ENCODE peak calls at places on chromosomes 11 and 22, in four cellular contexts. One of them, this sample, is unnamed. For H3K36me3, the result is how much of the 10 kb centered on the place peaks cover.

GRCh38 chr11:71129624-71130023 is 122.8 kb downstream of the SHANK2 start:
- DNase-seq in sigmoid colon: no peak
- DNase-seq in effector memory CD4-positive, alpha-beta T cell: no peak
- DNase-seq in Panc1: no peak
- DNase-seq in this sample: no peak

GRCh38 chr11:125454047-125454446 is 42.0 kb downstream of the FEZ1 start:
- DNase-seq in sigmoid colon: no peak
- DNase-seq in effector memory CD4-positive, alpha-beta T cell: no peak
- DNase-seq in Panc1: no peak
- DNase-seq in this sample: no peak

GRCh38 chr11:117903505-117904382 is 25.5 kb downstream of the TMPRSS13 start:
- DNase-seq in sigmoid colon: peak
- DNase-seq in effector memory CD4-positive, alpha-beta T cell: no peak
- DNase-seq in Panc1: no peak
- DNase-seq in this sample: no peak

GRCh38 chr11:1119282-1120146 is 38.2 kb upstream of the MUC5AC start:
- DNase-seq in sigmoid colon: peak
- DNase-seq in effector memory CD4-positive, alpha-beta T cell: no peak
- DNase-seq in Panc1: no peak
- DNase-seq in this sample: no peak

GRCh38 chr11:87917111-87917510 is 258.1 kb downstream of the RAB38 start:
- DNase-seq in sigmoid colon: no peak
- DNase-seq in effector memory CD4-positive, alpha-beta T cell: no peak
- DNase-seq in Panc1: no peak
- DNase-seq in this sample: no peak

GRCh38 chr22:19553201-19553600 is 29.0 kb upstream of the CLDN5 start:
- DNase-seq in sigmoid colon: no peak
- DNase-seq in effector memory CD4-positive, alpha-beta T cell: no peak
- DNase-seq in Panc1: no peak
- DNase-seq in this sample: no peak

GRCh38 chr11:112085822-112086421 is 634 bp downstream of the TIMM8B start:
- DNase-seq in sigmoid colon: no peak
- DNase-seq in effector memory CD4-positive, alpha-beta T cell: peak
- DNase-seq in Panc1: peak
- DNase-seq in this sample: no peak

GRCh38 chr22:36422287-36423014 is 34.7 kb upstream of the MYH9 start:
- DNase-seq in sigmoid colon: no peak
- DNase-seq in effector memory CD4-positive, alpha-beta T cell: no peak
- DNase-seq in Panc1: no peak
- DNase-seq in this sample: no peak

GRCh38 chr11:129300099-129300498 is 75.5 kb upstream of the BARX2 start:
- DNase-seq in sigmoid colon: no peak
- DNase-seq in effector memory CD4-positive, alpha-beta T cell: no peak
- DNase-seq in Panc1: no peak
- DNase-seq in this sample: no peak

GRCh38 chr11:102705626-102706025 is at the start of gene MMP27:
- DNase-seq in sigmoid colon: no peak
- DNase-seq in effector memory CD4-positive, alpha-beta T cell: no peak
- DNase-seq in Panc1: no peak
- DNase-seq in this sample: no peak

GRCh38 chr11:111941963-111942362 is 4.8 kb downstream of the DIXDC1 start:
- DNase-seq in sigmoid colon: no peak
- DNase-seq in effector memory CD4-positive, alpha-beta T cell: no peak
- DNase-seq in Panc1: no peak
- DNase-seq in this sample: no peak

GRCh38 chr22:29308791-29309262 is 2.4 kb downstream of the GAS2L1 start:
- DNase-seq in sigmoid colon: peak
- DNase-seq in effector memory CD4-positive, alpha-beta T cell: no peak
- DNase-seq in Panc1: no peak
- DNase-seq in this sample: no peak

GRCh38 chr11:65539401-65540289 is 14.8 kb downstream of the SCYL1 start:
- DNase-seq in sigmoid colon: peak
- DNase-seq in effector memory CD4-positive, alpha-beta T cell: no peak
- DNase-seq in Panc1: no peak
- DNase-seq in this sample: no peak

GRCh38 chr11:39817248-39817647 is 1642.2 kb downstream of the LRRC4C start:
- DNase-seq in sigmoid colon: no peak
- DNase-seq in effector memory CD4-positive, alpha-beta T cell: no peak
- DNase-seq in Panc1: no peak
- DNase-seq in this sample: no peak

GRCh38 chr11:123616505-123617198 is 37.8 kb downstream of the SCN3B start:
- DNase-seq in sigmoid colon: peak
- DNase-seq in effector memory CD4-positive, alpha-beta T cell: no peak
- DNase-seq in Panc1: no peak
- DNase-seq in this sample: no peak

GRCh38 chr11:120808616-120809050 is 215.3 kb upstream of the TBCEL start:
- DNase-seq in sigmoid colon: no peak
- DNase-seq in effector memory CD4-positive, alpha-beta T cell: no peak
- DNase-seq in Panc1: no peak
- DNase-seq in this sample: no peak

GRCh38 chr11:81080476-81080875 is 1639.6 kb upstream of the TENM4 start:
- DNase-seq in sigmoid colon: no peak
- DNase-seq in effector memory CD4-positive, alpha-beta T cell: no peak
- DNase-seq in Panc1: no peak
- DNase-seq in this sample: no peak

GRCh38 chr22:19879651-19879995 is 24.9 kb upstream of the GNB1L start:
- DNase-seq in sigmoid colon: no peak
- DNase-seq in effector memory CD4-positive, alpha-beta T cell: no peak
- DNase-seq in Panc1: no peak
- DNase-seq in this sample: no peak

GRCh38 chr11:17351510-17352176 is at the start of gene NCR3LG1:
- DNase-seq in sigmoid colon: peak
- DNase-seq in effector memory CD4-positive, alpha-beta T cell: peak
- DNase-seq in Panc1: peak
- DNase-seq in this sample: no peak

GRCh38 chr11:15617126-15617525 is 502.4 kb downstream of the INSC start:
- DNase-seq in sigmoid colon: no peak
- DNase-seq in effector memory CD4-positive, alpha-beta T cell: no peak
- DNase-seq in Panc1: no peak
- DNase-seq in this sample: no peak

GRCh38 chr22:31055322-31056159 is 25.6 kb upstream of the SMTN start:
- DNase-seq in sigmoid colon: peak
- DNase-seq in effector memory CD4-positive, alpha-beta T cell: no peak
- DNase-seq in Panc1: peak
- DNase-seq in this sample: no peak

GRCh38 chr11:28169816-28170215 is 61.6 kb downstream of the METTL15 start:
- DNase-seq in sigmoid colon: no peak
- DNase-seq in effector memory CD4-positive, alpha-beta T cell: no peak
- DNase-seq in Panc1: no peak
- DNase-seq in this sample: no peak

GRCh38 chr22:31230155-31230870 is 18.2 kb downstream of the LIMK2 start:
- DNase-seq in sigmoid colon: no peak
- DNase-seq in effector memory CD4-positive, alpha-beta T cell: no peak
- DNase-seq in Panc1: no peak
- DNase-seq in this sample: no peak

GRCh38 chr22:44797181-44797720 is 44.9 kb downstream of the ARHGAP8 start:
- DNase-seq in sigmoid colon: no peak
- DNase-seq in effector memory CD4-positive, alpha-beta T cell: no peak
- DNase-seq in Panc1: no peak
- DNase-seq in this sample: no peak

GRCh38 chr11:120977470-120977869 is 46.4 kb upstream of the TBCEL start:
- DNase-seq in sigmoid colon: no peak
- DNase-seq in effector memory CD4-positive, alpha-beta T cell: no peak
- DNase-seq in Panc1: no peak
- DNase-seq in this sample: no peak

GRCh38 chr11:122634507-122634906 is 21.0 kb upstream of the UBASH3B start:
- DNase-seq in sigmoid colon: peak
- DNase-seq in effector memory CD4-positive, alpha-beta T cell: no peak
- DNase-seq in Panc1: no peak
- DNase-seq in this sample: no peak

GRCh38 chr11:47148903-47149535 is 27.7 kb downstream of the ARFGAP2 start:
- DNase-seq in sigmoid colon: peak
- DNase-seq in effector memory CD4-positive, alpha-beta T cell: no peak
- DNase-seq in Panc1: no peak
- DNase-seq in this sample: no peak

GRCh38 chr11:28257761-28258160 is 149.6 kb downstream of the METTL15 start:
- DNase-seq in sigmoid colon: no peak
- DNase-seq in effector memory CD4-positive, alpha-beta T cell: no peak
- DNase-seq in Panc1: no peak
- DNase-seq in this sample: no peak

GRCh38 chr11:94635072-94635471 is 67.9 kb downstream of the PIWIL4 start:
- DNase-seq in sigmoid colon: no peak
- DNase-seq in effector memory CD4-positive, alpha-beta T cell: no peak
- DNase-seq in Panc1: no peak
- DNase-seq in this sample: no peak

GRCh38 chr11:80495116-80495515 is 1054.3 kb upstream of the TENM4 start:
- DNase-seq in sigmoid colon: no peak
- DNase-seq in effector memory CD4-positive, alpha-beta T cell: no peak
- DNase-seq in Panc1: no peak
- DNase-seq in this sample: no peak

GRCh38 chr11:120333801-120334200 is 2.4 kb upstream of the ARHGEF12 start:
- DNase-seq in sigmoid colon: no peak
- DNase-seq in effector memory CD4-positive, alpha-beta T cell: no peak
- DNase-seq in Panc1: no peak
- DNase-seq in this sample: no peak

GRCh38 chr11:32561835-32562234 is 21.8 kb upstream of the EIF3M start:
- DNase-seq in sigmoid colon: no peak
- DNase-seq in effector memory CD4-positive, alpha-beta T cell: no peak
- DNase-seq in Panc1: no peak
- DNase-seq in this sample: no peak

GRCh38 chr11:9120659-9121350 is 29.4 kb upstream of the SCUBE2 start:
- DNase-seq in sigmoid colon: no peak
- DNase-seq in effector memory CD4-positive, alpha-beta T cell: no peak
- DNase-seq in Panc1: no peak
- DNase-seq in this sample: no peak

GRCh38 chr22:45475063-45475747 is 27.5 kb upstream of the FBLN1 start:
- DNase-seq in sigmoid colon: no peak
- DNase-seq in effector memory CD4-positive, alpha-beta T cell: no peak
- DNase-seq in Panc1: no peak
- DNase-seq in this sample: no peak

DNA sequence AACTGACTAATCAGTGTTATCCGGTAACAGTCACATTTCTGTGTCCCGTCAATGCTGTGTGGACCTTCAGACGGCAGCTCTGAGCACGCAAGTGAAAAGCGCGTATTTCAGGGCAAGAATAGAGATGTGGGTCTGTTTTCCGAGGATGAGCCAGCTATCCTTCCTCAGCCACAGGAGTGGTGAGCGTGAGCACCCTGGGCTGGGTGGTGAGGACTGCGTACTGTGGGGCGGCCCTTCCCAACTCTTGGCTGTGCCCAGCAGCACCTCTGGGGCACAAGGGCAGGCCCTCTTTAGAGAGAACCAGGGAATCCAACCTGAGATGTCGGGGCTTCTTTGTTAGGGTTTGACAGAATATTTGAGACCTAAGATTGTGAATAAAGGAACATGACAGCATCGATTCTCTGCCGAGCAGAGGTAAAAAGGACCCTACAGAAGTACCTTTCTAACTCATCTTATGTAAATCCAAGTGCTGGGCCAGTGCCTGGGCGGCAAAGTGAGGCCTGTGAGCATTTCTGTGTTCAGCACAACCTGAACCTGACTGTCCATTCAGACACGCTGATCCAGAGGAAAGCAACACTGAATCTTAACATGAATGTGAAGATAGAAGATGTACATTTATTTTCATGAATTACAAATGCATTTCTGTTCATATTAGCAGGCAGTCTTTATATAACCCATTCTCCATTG is 26.5 kb upstream of the YPEL1 start:
- DNase-seq in sigmoid colon: no peak
- DNase-seq in effector memory CD4-positive, alpha-beta T cell: no peak
- DNase-seq in Panc1: no peak
- DNase-seq in this sample: no peak
- H3K36me3 ChIP-seq in sigmoid colon: half or more
- H3K36me3 ChIP-seq in effector memory CD4-positive, alpha-beta T cell: half or more
- H3K36me3 ChIP-seq in Panc1: under half
- H3K36me3 ChIP-seq in this sample: under half

DNA sequence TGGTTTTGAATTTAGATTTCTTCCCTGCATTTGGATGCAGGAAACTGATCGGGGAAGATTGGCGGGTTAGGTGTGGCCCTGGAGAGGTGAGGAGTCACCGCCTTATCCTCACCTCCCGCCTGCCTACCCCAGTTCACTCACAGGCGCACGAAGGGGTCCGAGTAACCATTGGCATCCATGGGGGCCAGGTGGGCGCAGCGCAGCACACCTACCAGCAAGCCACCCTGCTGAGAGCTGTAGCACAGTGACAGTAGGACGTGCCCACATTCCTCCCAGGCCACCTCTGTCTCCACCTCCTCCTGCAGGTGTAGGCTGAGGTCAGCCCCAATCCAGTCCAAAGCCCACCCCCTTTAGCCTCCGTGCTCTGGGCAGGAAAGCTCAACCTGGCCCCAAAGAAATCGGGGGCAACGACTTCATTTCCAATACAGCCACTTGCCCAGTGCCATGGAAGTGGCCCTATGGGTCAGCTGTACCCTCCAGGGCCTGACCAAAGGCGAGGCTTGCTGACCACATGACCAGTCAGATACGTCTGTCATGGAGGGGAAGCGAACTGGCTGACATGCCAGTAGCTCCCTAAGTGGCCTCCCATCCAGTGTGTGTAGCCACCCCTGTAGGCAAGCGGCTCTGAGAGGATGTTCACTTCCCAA is 6.7 kb downstream of the NDUFV1 start:
- DNase-seq in sigmoid colon: no peak
- DNase-seq in effector memory CD4-positive, alpha-beta T cell: no peak
- DNase-seq in Panc1: no peak
- DNase-seq in this sample: no peak
- H3K36me3 ChIP-seq in sigmoid colon: under half
- H3K36me3 ChIP-seq in effector memory CD4-positive, alpha-beta T cell: under half
- H3K36me3 ChIP-seq in Panc1: under half
- H3K36me3 ChIP-seq in this sample: half or more

DNA sequence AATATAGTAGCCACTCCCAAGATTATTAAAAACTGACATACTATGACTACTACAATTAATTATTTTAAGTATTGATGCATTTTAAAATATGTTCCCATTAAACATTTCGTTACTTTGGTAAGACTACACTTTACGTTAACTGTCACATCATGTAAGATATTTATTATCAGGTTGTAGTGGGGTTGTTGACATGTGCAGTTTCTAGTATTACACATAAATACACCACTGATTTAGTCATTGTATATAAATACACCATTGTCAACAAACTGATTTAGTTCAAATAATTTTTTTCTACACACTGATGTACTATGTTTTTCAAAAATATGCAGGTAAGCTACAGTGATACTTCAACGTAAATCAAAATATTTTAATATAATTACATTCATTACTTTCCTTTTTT is 11.5 kb downstream of the ST13 start:
- DNase-seq in sigmoid colon: no peak
- DNase-seq in effector memory CD4-positive, alpha-beta T cell: no peak
- DNase-seq in Panc1: no peak
- DNase-seq in this sample: no peak
- H3K36me3 ChIP-seq in sigmoid colon: under half
- H3K36me3 ChIP-seq in effector memory CD4-positive, alpha-beta T cell: half or more
- H3K36me3 ChIP-seq in Panc1: under half
- H3K36me3 ChIP-seq in this sample: under half

GRCh38 chr22:27682438-27682837 is 119.1 kb downstream of the MN1 start:
- DNase-seq in sigmoid colon: no peak
- DNase-seq in effector memory CD4-positive, alpha-beta T cell: no peak
- DNase-seq in Panc1: no peak
- DNase-seq in this sample: no peak
- H3K36me3 ChIP-seq in sigmoid colon: under half
- H3K36me3 ChIP-seq in effector memory CD4-positive, alpha-beta T cell: under half
- H3K36me3 ChIP-seq in Panc1: under half
- H3K36me3 ChIP-seq in this sample: under half

This sample was measured in esophagus squamous epithelium.